ENCODE peak calls at places on chromosome 9, in six cellular contexts. K is H1, G is WTC11, U is HepG2, B is GM23338, Z is K562. X is an unnamed sample.

GRCh38 chr9:93598647-93599241 is 22.4 kb downstream of the PHF2 start:
- DNase-seq in U (no peak), G (peak), Z (no peak), K (no peak), B (no peak), X (no peak)

GRCh38 chr9:136646827-136647711 is 15.6 kb upstream of the EGFL7 start:
- DNase-seq in U (no peak), B (no peak), K (no peak), G (no peak), Z (peak), X (no peak)

GRCh38 chr9:92481029-92481633 is 1.2 kb downstream of the ASPN start:
- DNase-seq in B (no peak), G (no peak), U (no peak), K (no peak), Z (no peak), X (no peak)

GRCh38 chr9:85522459-85523092 is 219.2 kb downstream of the AGTPBP1 start:
- DNase-seq in B (peak), K (peak), G (peak), U (no peak), Z (no peak), X (no peak)

GRCh38 chr9:82882133-82882532 is 180.8 kb downstream of the RASEF start:
- DNase-seq in Z (no peak), G (no peak), K (no peak), U (no peak), B (peak), X (no peak)

GRCh38 chr9:87567047-87567446 is 69.4 kb downstream of the DAPK1 start:
- DNase-seq in U (no peak), Z (no peak), K (no peak), B (no peak), G (no peak), X (no peak)

GRCh38 chr9:89668216-89668867 is 63.5 kb downstream of the GADD45G start:
- DNase-seq in B (no peak), K (no peak), Z (no peak), G (no peak), U (no peak), X (no peak)

GRCh38 chr9:29806941-29807625 is 2233.8 kb upstream of the C9orf72 start:
- DNase-seq in Z (no peak), K (no peak), G (no peak), U (no peak), B (peak), X (no peak)

GRCh38 chr9:122131401-122131921 is 28.1 kb downstream of the NDUFA8 start:
- DNase-seq in Z (no peak), K (no peak), G (peak), B (peak), U (no peak), X (no peak)

GRCh38 chr9:87890866-87891265 is 8.2 kb downstream of the SPATA31E1 start:
- DNase-seq in G (no peak), K (no peak), B (no peak), Z (no peak), U (no peak), X (no peak)

GRCh38 chr9:91714020-91714721 is 235.9 kb downstream of the ROR2 start:
- DNase-seq in Z (peak), U (no peak), G (peak), B (peak), K (peak), X (no peak)

GRCh38 chr9:127455299-127455992 is 4.1 kb downstream of the LRSAM1 start:
- DNase-seq in B (no peak), G (no peak), U (no peak), Z (peak), K (no peak), X (no peak)

GRCh38 chr9:114953917-114954316 is 23.5 kb upstream of the TNFSF8 start:
- DNase-seq in U (no peak), K (no peak), G (no peak), B (no peak), Z (no peak), X (no peak)

GRCh38 chr9:17859228-17859627 is 280.4 kb downstream of the SH3GL2 start:
- DNase-seq in G (no peak), U (no peak), Z (no peak), K (no peak), B (no peak), X (no peak)

GRCh38 chr9:87880116-87880515 is 2.6 kb upstream of the SPATA31E1 start:
- DNase-seq in U (no peak), B (no peak), K (no peak), G (no peak), Z (no peak), X (no peak)

GRCh38 chr9:132293145-132293721 is 61.6 kb downstream of the SETX start:
- DNase-seq in Z (no peak), K (no peak), U (no peak), B (no peak), G (no peak), X (no peak)

GRCh38 chr9:126146254-126147145 is 180.1 kb upstream of the MVB12B start:
- DNase-seq in Z (no peak), G (peak), K (peak), B (peak), U (peak), X (peak)

GRCh38 chr9:638152-638551 is 203.3 kb upstream of the DMRT1 start:
- DNase-seq in G (no peak), U (no peak), B (no peak), Z (no peak), K (no peak), X (no peak)

GRCh38 chr9:110048976-110049698 is 158.8 kb downstream of the C9orf152 start:
- DNase-seq in Z (no peak), B (peak), U (no peak), K (no peak), G (peak), X (no peak)

GRCh38 chr9:27429436-27429835 is 94.7 kb upstream of the IFNK start:
- DNase-seq in G (no peak), U (no peak), B (no peak), Z (no peak), K (no peak), X (no peak)

GRCh38 chr9:96884443-96884842 is 30.1 kb upstream of the ZNF782 start:
- DNase-seq in G (no peak), Z (peak), K (no peak), U (peak), B (no peak), X (no peak)

GRCh38 chr9:89740722-89741121 is 135.9 kb downstream of the GADD45G start:
- DNase-seq in K (no peak), U (no peak), Z (no peak), B (no peak), G (no peak), X (peak)

GRCh38 chr9:93585695-93586094 is 9.3 kb downstream of the PHF2 start:
- DNase-seq in U (no peak), B (no peak), G (no peak), K (no peak), Z (no peak), X (no peak)

GRCh38 chr9:124216474-124217176 is 41.1 kb upstream of the NEK6 start:
- DNase-seq in Z (no peak), U (no peak), B (no peak), G (no peak), K (no peak), X (peak)

GRCh38 chr9:128271112-128271511 is 4.7 kb downstream of the GOLGA2 start:
- DNase-seq in K (no peak), Z (no peak), G (no peak), B (no peak), U (no peak), X (no peak)

GRCh38 chr9:114449236-114449635 is 56.0 kb downstream of the WHRN start:
- DNase-seq in Z (no peak), U (no peak), B (no peak), K (no peak), G (no peak), X (no peak)

GRCh38 chr9:75083188-75083976 is 4.6 kb downstream of the NMRK1 start:
- DNase-seq in U (peak), G (peak), Z (peak), B (peak), K (no peak), X (no peak)

GRCh38 chr9:124834586-124834985 is 18.7 kb upstream of the WDR38 start:
- DNase-seq in U (no peak), G (no peak), K (no peak), Z (no peak), B (no peak), X (no peak)

GRCh38 chr9:117644607-117645244 is 59.5 kb upstream of the TLR4 start:
- DNase-seq in G (peak), B (peak), K (peak), U (peak), Z (peak), X (peak)

GRCh38 chr9:6959275-6960000 is 201.7 kb downstream of the KDM4C start:
- DNase-seq in B (no peak), K (no peak), U (no peak), G (no peak), Z (no peak), X (no peak)

GRCh38 chr9:114047717-114048116 is 30.4 kb downstream of the AMBP start:
- DNase-seq in G (peak), B (peak), K (no peak), Z (no peak), U (peak), X (no peak)

GRCh38 chr9:104903609-104904008 is 24.3 kb downstream of the ABCA1 start:
- DNase-seq in B (no peak), K (no peak), U (peak), Z (no peak), G (no peak), X (no peak)

GRCh38 chr9:27353405-27354229 is 56.7 kb upstream of the EQTN start:
- DNase-seq in K (no peak), U (no peak), G (no peak), Z (no peak), B (no peak), X (peak)

GRCh38 chr9:15927131-15927530 is 374.3 kb downstream of the CCDC171 start:
- DNase-seq in Z (no peak), U (no peak), K (no peak), G (no peak), B (no peak), X (no peak)

GRCh38 chr9:77453857-77454647 is 194.1 kb downstream of the GNA14 start:
- DNase-seq in K (no peak), B (no peak), U (no peak), Z (no peak), G (no peak), X (no peak)
- TF ChIP-seq CREB1 in K (no peak), B (no peak), U (no peak), Z (no peak), G (no peak), X (no peak)

GRCh38 chr9:107711528-107711927 is 222.0 kb upstream of the KLF4 start:
- DNase-seq in K (no peak), B (no peak), Z (no peak), U (no peak), G (no peak), X (no peak)

GRCh38 chr9:107710552-107710951 is 221.0 kb upstream of the KLF4 start:
- DNase-seq in U (no peak), Z (no peak), G (no peak), K (no peak), B (no peak), X (no peak)

GRCh38 chr9:107708786-107709185 is 219.2 kb upstream of the KLF4 start:
- DNase-seq in Z (no peak), G (no peak), B (no peak), K (no peak), U (no peak), X (no peak)

GRCh38 chr9:107712390-107712789 is 222.8 kb upstream of the KLF4 start:
- DNase-seq in B (no peak), Z (peak), K (no peak), G (no peak), U (no peak), X (no peak)

GRCh38 chr9:107710988-107711387 is 221.4 kb upstream of the KLF4 start:
- DNase-seq in G (no peak), B (no peak), K (no peak), U (no peak), Z (no peak), X (no peak)
- TF ChIP-seq CREB1 in G (no peak), B (no peak), K (no peak), U (no peak), Z (no peak), X (no peak)

GRCh38 chr9:2286306-2286705 is 271.2 kb downstream of the SMARCA2 start:
- DNase-seq in G (no peak), U (no peak), B (no peak), Z (no peak), K (no peak), X (no peak)

GRCh38 chr9:2286825-2287455 is 271.8 kb downstream of the SMARCA2 start:
- DNase-seq in G (no peak), K (no peak), U (peak), Z (no peak), B (no peak), X (no peak)

GRCh38 chr9:2288309-2288708 is 273.2 kb downstream of the SMARCA2 start:
- DNase-seq in B (no peak), G (no peak), K (no peak), U (no peak), Z (no peak), X (no peak)

GRCh38 chr9:2284770-2285169 is 269.6 kb downstream of the SMARCA2 start:
- DNase-seq in G (no peak), B (no peak), U (no peak), K (no peak), Z (no peak), X (no peak)

DNA sequence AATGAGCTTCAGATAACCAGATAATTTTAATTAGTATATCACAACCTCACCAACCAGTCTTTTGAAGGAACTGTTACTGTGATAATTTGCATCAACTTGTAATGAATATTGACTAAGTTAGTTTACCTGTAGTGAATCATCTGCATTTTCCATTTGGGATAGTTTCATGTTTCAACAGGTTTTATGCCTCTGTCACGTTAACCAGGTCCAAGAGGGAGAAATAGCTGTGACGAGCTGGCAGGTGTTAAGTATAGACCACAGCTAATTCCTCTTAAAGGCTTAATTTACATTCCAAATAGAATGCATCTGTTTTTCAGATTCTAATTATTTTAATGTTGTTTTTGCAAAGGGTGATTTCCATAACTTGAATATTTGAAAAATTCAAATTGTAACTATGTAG is 270.3 kb downstream of the SMARCA2 start:
- DNase-seq in U (no peak), G (no peak), B (no peak), K (no peak), Z (no peak), X (no peak)
- TF ChIP-seq CREB1 in U (no peak), G (no peak), B (no peak), K (no peak), Z (no peak), X (no peak)

GRCh38 chr9:120289091-120289490 is 290.9 kb downstream of the CDK5RAP2 start:
- DNase-seq in Z (no peak), B (peak), U (no peak), K (no peak), G (no peak), X (no peak)
- TF ChIP-seq CREB1 in Z (no peak), B (no peak), U (no peak), K (no peak), G (no peak), X (no peak)

X was measured in GM12878.